ENCODE peak calls at places on chromosomes 2 and 18, in nine cellular contexts. One of them, this sample, is unnamed.

GRCh38 chr2:55232863-55233657 is 572 bp downstream of the RPS27A start:
- DNase-seq in K562: peak
- DNase-seq in upper lobe of left lung: peak
- DNase-seq in prostate gland: no peak
- DNase-seq in IMR-90: peak
- DNase-seq in breast epithelium: peak
- DNase-seq in transverse colon: peak
- DNase-seq in H1: no peak
- DNase-seq in gastrocnemius medialis: peak
- DNase-seq in this sample: no peak

GRCh38 chr2:169344736-169345506 is 17.4 kb downstream of the LRP2 start:
- DNase-seq in IMR-90: no peak
- DNase-seq in upper lobe of left lung: no peak
- DNase-seq in transverse colon: no peak
- DNase-seq in breast epithelium: no peak
- DNase-seq in H1: no peak
- DNase-seq in prostate gland: no peak
- DNase-seq in K562: no peak
- DNase-seq in gastrocnemius medialis: no peak
- DNase-seq in this sample: no peak

GRCh38 chr2:179233037-179233436 is 31.6 kb downstream of the SESTD1 start:
- DNase-seq in K562: no peak
- DNase-seq in breast epithelium: no peak
- DNase-seq in gastrocnemius medialis: no peak
- DNase-seq in upper lobe of left lung: no peak
- DNase-seq in transverse colon: no peak
- DNase-seq in H1: no peak
- DNase-seq in IMR-90: no peak
- DNase-seq in prostate gland: no peak
- DNase-seq in this sample: no peak

GRCh38 chr2:200625317-200625716 is 39.5 kb downstream of the AOX1 start:
- DNase-seq in upper lobe of left lung: no peak
- DNase-seq in transverse colon: no peak
- DNase-seq in K562: no peak
- DNase-seq in IMR-90: peak
- DNase-seq in H1: no peak
- DNase-seq in gastrocnemius medialis: no peak
- DNase-seq in prostate gland: no peak
- DNase-seq in breast epithelium: no peak
- DNase-seq in this sample: no peak

GRCh38 chr2:195505701-195506100 is 151.3 kb upstream of the SLC39A10 start:
- DNase-seq in breast epithelium: no peak
- DNase-seq in prostate gland: no peak
- DNase-seq in upper lobe of left lung: no peak
- DNase-seq in transverse colon: no peak
- DNase-seq in IMR-90: no peak
- DNase-seq in gastrocnemius medialis: no peak
- DNase-seq in K562: no peak
- DNase-seq in H1: no peak
- DNase-seq in this sample: peak

GRCh38 chr2:111094686-111095085 is 26.0 kb upstream of the BCL2L11 start:
- DNase-seq in IMR-90: no peak
- DNase-seq in upper lobe of left lung: no peak
- DNase-seq in gastrocnemius medialis: no peak
- DNase-seq in transverse colon: no peak
- DNase-seq in prostate gland: no peak
- DNase-seq in K562: no peak
- DNase-seq in breast epithelium: no peak
- DNase-seq in H1: no peak
- DNase-seq in this sample: no peak

GRCh38 chr2:208358758-208359631 is 47.6 kb upstream of the PTH2R start:
- DNase-seq in H1: no peak
- DNase-seq in prostate gland: no peak
- DNase-seq in upper lobe of left lung: no peak
- DNase-seq in K562: no peak
- DNase-seq in IMR-90: no peak
- DNase-seq in transverse colon: no peak
- DNase-seq in gastrocnemius medialis: no peak
- DNase-seq in breast epithelium: no peak
- DNase-seq in this sample: no peak

GRCh38 chr2:218999881-219000568 is 6.8 kb upstream of the CRYBA2 start:
- DNase-seq in gastrocnemius medialis: no peak
- DNase-seq in K562: no peak
- DNase-seq in upper lobe of left lung: no peak
- DNase-seq in breast epithelium: no peak
- DNase-seq in transverse colon: no peak
- DNase-seq in H1: peak
- DNase-seq in IMR-90: no peak
- DNase-seq in prostate gland: no peak
- DNase-seq in this sample: no peak

GRCh38 chr18:63963610-63964256 is 6.1 kb upstream of the SERPINB8 start:
- DNase-seq in breast epithelium: no peak
- DNase-seq in prostate gland: peak
- DNase-seq in upper lobe of left lung: no peak
- DNase-seq in H1: no peak
- DNase-seq in gastrocnemius medialis: no peak
- DNase-seq in transverse colon: peak
- DNase-seq in K562: peak
- DNase-seq in IMR-90: peak
- DNase-seq in this sample: no peak

GRCh38 chr2:23649819-23650218 is 264.8 kb downstream of the KLHL29 start:
- DNase-seq in K562: no peak
- DNase-seq in IMR-90: peak
- DNase-seq in transverse colon: no peak
- DNase-seq in breast epithelium: no peak
- DNase-seq in prostate gland: no peak
- DNase-seq in upper lobe of left lung: no peak
- DNase-seq in H1: no peak
- DNase-seq in gastrocnemius medialis: no peak
- DNase-seq in this sample: no peak

GRCh38 chr2:175786705-175787104 is 215.4 kb downstream of the LNPK start:
- DNase-seq in upper lobe of left lung: no peak
- DNase-seq in H1: no peak
- DNase-seq in transverse colon: no peak
- DNase-seq in IMR-90: no peak
- DNase-seq in K562: no peak
- DNase-seq in prostate gland: no peak
- DNase-seq in gastrocnemius medialis: no peak
- DNase-seq in breast epithelium: no peak
- DNase-seq in this sample: no peak

GRCh38 chr2:230849633-230850357 is 14.9 kb upstream of the ITM2C start:
- DNase-seq in prostate gland: no peak
- DNase-seq in transverse colon: peak
- DNase-seq in IMR-90: no peak
- DNase-seq in H1: peak
- DNase-seq in breast epithelium: no peak
- DNase-seq in K562: peak
- DNase-seq in upper lobe of left lung: peak
- DNase-seq in gastrocnemius medialis: no peak
- DNase-seq in this sample: no peak

GRCh38 chr2:132417430-132418035 is 928 bp downstream of the GPR39 start:
- DNase-seq in upper lobe of left lung: peak
- DNase-seq in gastrocnemius medialis: no peak
- DNase-seq in breast epithelium: no peak
- DNase-seq in transverse colon: peak
- DNase-seq in IMR-90: no peak
- DNase-seq in prostate gland: no peak
- DNase-seq in K562: no peak
- DNase-seq in H1: no peak
- DNase-seq in this sample: no peak
- TF ChIP-seq POLR2A in upper lobe of left lung: no peak
- TF ChIP-seq POLR2A in gastrocnemius medialis: no peak
- TF ChIP-seq POLR2A in breast epithelium: no peak
- TF ChIP-seq POLR2A in transverse colon: no peak
- TF ChIP-seq POLR2A in IMR-90: no peak
- TF ChIP-seq POLR2A in prostate gland: no peak
- TF ChIP-seq POLR2A in K562: no peak
- TF ChIP-seq POLR2A in H1: no peak
- TF ChIP-seq POLR2A in this sample: no peak

GRCh38 chr2:212289301-212289700 is 249.3 kb downstream of the ERBB4 start:
- DNase-seq in IMR-90: no peak
- DNase-seq in K562: no peak
- DNase-seq in upper lobe of left lung: no peak
- DNase-seq in H1: no peak
- DNase-seq in gastrocnemius medialis: no peak
- DNase-seq in transverse colon: no peak
- DNase-seq in prostate gland: no peak
- DNase-seq in breast epithelium: no peak
- DNase-seq in this sample: no peak
- TF ChIP-seq POLR2A in IMR-90: no peak
- TF ChIP-seq POLR2A in K562: no peak
- TF ChIP-seq POLR2A in upper lobe of left lung: no peak
- TF ChIP-seq POLR2A in H1: no peak
- TF ChIP-seq POLR2A in gastrocnemius medialis: no peak
- TF ChIP-seq POLR2A in transverse colon: no peak
- TF ChIP-seq POLR2A in prostate gland: no peak
- TF ChIP-seq POLR2A in breast epithelium: no peak
- TF ChIP-seq POLR2A in this sample: no peak

GRCh38 chr2:136175868-136176267 is 57.9 kb upstream of the CXCR4 start:
- DNase-seq in breast epithelium: no peak
- DNase-seq in gastrocnemius medialis: no peak
- DNase-seq in K562: no peak
- DNase-seq in IMR-90: no peak
- DNase-seq in transverse colon: no peak
- DNase-seq in upper lobe of left lung: no peak
- DNase-seq in prostate gland: no peak
- DNase-seq in H1: no peak
- DNase-seq in this sample: no peak

GRCh38 chr2:136182315-136182714 is 64.4 kb upstream of the CXCR4 start:
- DNase-seq in transverse colon: no peak
- DNase-seq in IMR-90: no peak
- DNase-seq in H1: no peak
- DNase-seq in prostate gland: no peak
- DNase-seq in gastrocnemius medialis: no peak
- DNase-seq in breast epithelium: no peak
- DNase-seq in upper lobe of left lung: no peak
- DNase-seq in K562: no peak
- DNase-seq in this sample: no peak

GRCh38 chr2:136183095-136183494 is 65.1 kb upstream of the CXCR4 start:
- DNase-seq in prostate gland: no peak
- DNase-seq in gastrocnemius medialis: no peak
- DNase-seq in upper lobe of left lung: no peak
- DNase-seq in H1: no peak
- DNase-seq in breast epithelium: no peak
- DNase-seq in IMR-90: no peak
- DNase-seq in K562: no peak
- DNase-seq in transverse colon: no peak
- DNase-seq in this sample: no peak

GRCh38 chr2:136178941-136179601 is 61.1 kb upstream of the CXCR4 start:
- DNase-seq in upper lobe of left lung: no peak
- DNase-seq in gastrocnemius medialis: no peak
- DNase-seq in prostate gland: no peak
- DNase-seq in K562: no peak
- DNase-seq in breast epithelium: no peak
- DNase-seq in H1: no peak
- DNase-seq in IMR-90: no peak
- DNase-seq in transverse colon: no peak
- DNase-seq in this sample: no peak

GRCh38 chr2:136179602-136179975 is 61.6 kb upstream of the CXCR4 start:
- DNase-seq in IMR-90: no peak
- DNase-seq in transverse colon: no peak
- DNase-seq in K562: no peak
- DNase-seq in upper lobe of left lung: no peak
- DNase-seq in gastrocnemius medialis: no peak
- DNase-seq in H1: no peak
- DNase-seq in prostate gland: no peak
- DNase-seq in breast epithelium: no peak
- DNase-seq in this sample: no peak
- TF ChIP-seq POLR2A in IMR-90: no peak
- TF ChIP-seq POLR2A in transverse colon: no peak
- TF ChIP-seq POLR2A in K562: no peak
- TF ChIP-seq POLR2A in upper lobe of left lung: no peak
- TF ChIP-seq POLR2A in gastrocnemius medialis: no peak
- TF ChIP-seq POLR2A in H1: no peak
- TF ChIP-seq POLR2A in prostate gland: no peak
- TF ChIP-seq POLR2A in breast epithelium: no peak
- TF ChIP-seq POLR2A in this sample: no peak

GRCh38 chr2:21007129-21008013 is 36.5 kb downstream of the APOB start:
- DNase-seq in K562: no peak
- DNase-seq in prostate gland: no peak
- DNase-seq in H1: no peak
- DNase-seq in gastrocnemius medialis: no peak
- DNase-seq in breast epithelium: no peak
- DNase-seq in transverse colon: no peak
- DNase-seq in IMR-90: no peak
- DNase-seq in upper lobe of left lung: no peak
- DNase-seq in this sample: no peak

GRCh38 chr2:21006423-21007128 is 37.3 kb downstream of the APOB start:
- DNase-seq in upper lobe of left lung: no peak
- DNase-seq in K562: no peak
- DNase-seq in breast epithelium: no peak
- DNase-seq in prostate gland: no peak
- DNase-seq in H1: no peak
- DNase-seq in transverse colon: no peak
- DNase-seq in IMR-90: no peak
- DNase-seq in gastrocnemius medialis: no peak
- DNase-seq in this sample: no peak

GRCh38 chr2:21008790-21009661 is 34.8 kb downstream of the APOB start:
- DNase-seq in transverse colon: no peak
- DNase-seq in IMR-90: no peak
- DNase-seq in breast epithelium: no peak
- DNase-seq in gastrocnemius medialis: no peak
- DNase-seq in K562: no peak
- DNase-seq in prostate gland: no peak
- DNase-seq in H1: no peak
- DNase-seq in upper lobe of left lung: no peak
- DNase-seq in this sample: no peak

GRCh38 chr2:21009662-21010225 is 34.1 kb downstream of the APOB start:
- DNase-seq in breast epithelium: no peak
- DNase-seq in upper lobe of left lung: no peak
- DNase-seq in IMR-90: no peak
- DNase-seq in H1: no peak
- DNase-seq in K562: no peak
- DNase-seq in transverse colon: no peak
- DNase-seq in gastrocnemius medialis: no peak
- DNase-seq in prostate gland: no peak
- DNase-seq in this sample: no peak

DNA sequence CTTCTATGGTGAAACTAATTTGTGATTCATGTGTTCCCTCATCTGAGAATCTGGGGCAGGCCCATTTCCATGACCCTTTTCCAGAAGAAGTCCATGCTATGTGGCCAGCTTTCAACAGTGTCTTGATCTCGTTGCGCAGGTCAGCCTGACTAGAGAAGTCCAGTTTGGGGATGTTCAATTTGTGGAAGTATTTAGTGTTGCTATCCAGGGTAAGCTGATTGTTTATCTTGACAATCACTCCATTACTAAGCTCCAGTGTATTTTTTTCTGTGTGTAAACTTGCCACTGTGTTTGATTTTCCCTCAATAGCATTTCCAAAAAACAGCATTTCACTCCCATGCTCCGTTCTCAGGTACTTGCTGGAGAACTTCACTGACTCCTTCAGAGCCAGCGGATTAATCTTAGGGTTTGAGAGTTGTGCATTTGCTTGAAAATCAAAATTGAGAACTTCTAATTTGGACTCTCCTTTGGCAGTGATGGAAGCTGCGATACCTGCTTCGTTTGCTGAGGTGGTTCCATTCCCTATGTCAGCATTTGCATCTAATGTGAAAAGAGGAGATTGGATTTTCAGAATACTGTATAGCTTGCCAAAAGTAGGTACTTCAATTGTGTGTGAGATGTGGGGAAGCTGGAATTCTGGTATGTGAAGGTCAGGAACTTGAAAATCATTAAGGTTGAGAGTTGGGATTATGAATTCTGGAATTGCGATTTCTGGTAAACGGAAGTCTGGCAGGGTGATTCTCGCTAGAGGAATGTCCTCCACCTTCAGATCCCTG is 35.7 kb downstream of the APOB start:
- DNase-seq in K562: no peak
- DNase-seq in gastrocnemius medialis: no peak
- DNase-seq in upper lobe of left lung: no peak
- DNase-seq in H1: no peak
- DNase-seq in prostate gland: no peak
- DNase-seq in transverse colon: no peak
- DNase-seq in IMR-90: no peak
- DNase-seq in breast epithelium: no peak
- DNase-seq in this sample: no peak
- TF ChIP-seq POLR2A in K562: no peak
- TF ChIP-seq POLR2A in gastrocnemius medialis: no peak
- TF ChIP-seq POLR2A in upper lobe of left lung: no peak
- TF ChIP-seq POLR2A in H1: no peak
- TF ChIP-seq POLR2A in prostate gland: no peak
- TF ChIP-seq POLR2A in transverse colon: no peak
- TF ChIP-seq POLR2A in IMR-90: no peak
- TF ChIP-seq POLR2A in breast epithelium: no peak
- TF ChIP-seq POLR2A in this sample: no peak